ENCODE peak calls at places on chromosomes 1 and 21, in five cellular contexts. L is WTC11, B is K562, K is A549, U is HepG2. W is an unnamed sample.

GRCh38 chr21:33789697-33790096 is 125.9 kb downstream of the ATP5PO start:
- DNase-seq in U (no peak), B (no peak), K (no peak), L (no peak), W (no peak)

GRCh38 chr1:206911064-206911663 is 10.6 kb downstream of the FCMR start:
- DNase-seq in K (peak), B (peak), U (peak), L (no peak), W (no peak)

GRCh38 chr1:150233359-150234308 is 2.3 kb downstream of the ANP32E start:
- DNase-seq in L (no peak), U (no peak), B (no peak), K (no peak), W (no peak)

GRCh38 chr1:64163972-64164371 is 39.5 kb upstream of the UBE2U start:
- DNase-seq in U (no peak), L (no peak), B (no peak), K (peak), W (no peak)

GRCh38 chr1:59645893-59646292 is 168.9 kb upstream of the HOOK1 start:
- DNase-seq in B (no peak), K (no peak), U (no peak), L (no peak), W (no peak)

GRCh38 chr1:154158307-154159125 is 3.6 kb upstream of the NUP210L start:
- DNase-seq in B (no peak), U (no peak), K (no peak), L (no peak), W (peak)

GRCh38 chr1:113930499-113931161 is 1.5 kb downstream of the HIPK1 start:
- DNase-seq in U (peak), L (no peak), K (peak), B (peak), W (no peak)

GRCh38 chr1:81551942-81552341 is 248.8 kb upstream of the ADGRL2 start:
- DNase-seq in K (no peak), L (no peak), B (no peak), U (no peak), W (no peak)

GRCh38 chr1:93604411-93604810 is 77.2 kb downstream of the BCAR3 start:
- DNase-seq in L (no peak), U (peak), K (no peak), B (no peak), W (no peak)

GRCh38 chr1:33147997-33148314 is 33.9 kb downstream of the TRIM62 start:
- DNase-seq in L (peak), U (peak), K (peak), B (peak), W (no peak)

GRCh38 chr21:44820851-44821250 is 3.0 kb upstream of the SUMO3 start:
- DNase-seq in U (no peak), L (no peak), K (no peak), B (no peak), W (no peak)

GRCh38 chr1:33610864-33611455 is 138.5 kb downstream of the ZSCAN20 start:
- DNase-seq in U (no peak), L (no peak), B (no peak), K (no peak), W (no peak)

GRCh38 chr21:42733037-42733632 is 79.7 kb downstream of the PDE9A start:
- DNase-seq in B (no peak), K (no peak), U (peak), L (no peak), W (no peak)

GRCh38 chr21:35244514-35244913 is 195.4 kb upstream of the RUNX1 start:
- DNase-seq in U (no peak), B (no peak), K (no peak), L (no peak), W (no peak)

GRCh38 chr1:23719162-23719820 is 24.0 kb upstream of the ELOA start:
- DNase-seq in B (no peak), U (no peak), L (no peak), K (no peak), W (no peak)

GRCh38 chr21:45496968-45497845 is 45.0 kb downstream of the SLC19A1 start:
- DNase-seq in K (no peak), L (no peak), U (no peak), B (no peak), W (no peak)

DNA sequence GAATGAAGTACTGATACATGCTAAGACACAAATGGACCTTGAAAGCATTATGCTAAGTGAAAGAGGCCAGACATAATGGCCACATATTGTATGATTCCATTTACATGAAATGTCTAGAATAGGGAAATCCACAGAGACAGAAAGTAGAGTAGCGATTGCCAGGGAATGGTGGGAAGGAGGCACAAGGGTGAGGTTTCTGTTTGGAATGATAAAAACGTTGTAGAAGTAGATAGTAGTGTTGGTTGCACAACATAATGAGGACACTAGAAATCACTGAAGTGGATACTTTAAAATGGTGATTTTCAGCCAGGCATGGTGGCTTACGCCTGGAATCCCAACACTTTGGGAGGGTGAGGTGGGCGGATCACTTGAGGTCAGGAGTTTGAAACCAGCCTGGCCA is 97.6 kb upstream of the VANGL1 start:
- DNase-seq in L (no peak), B (no peak), K (no peak), U (no peak), W (no peak)
- TF ChIP-seq ESRRA in L (no peak), B (no peak), K (no peak), U (no peak), W (no peak)

GRCh38 chr1:56506314-56506743 is 73.0 kb downstream of the PLPP3 start:
- DNase-seq in K (no peak), U (no peak), L (no peak), B (peak), W (no peak)

GRCh38 chr1:56506951-56507437 is 72.4 kb downstream of the PLPP3 start:
- DNase-seq in L (no peak), U (peak), K (no peak), B (no peak), W (no peak)

GRCh38 chr1:56505792-56506191 is 73.6 kb downstream of the PLPP3 start:
- DNase-seq in U (no peak), L (no peak), B (no peak), K (no peak), W (no peak)

GRCh38 chr1:56501888-56502287 is 77.5 kb downstream of the PLPP3 start:
- DNase-seq in K (no peak), B (no peak), L (no peak), U (no peak), W (no peak)

DNA sequence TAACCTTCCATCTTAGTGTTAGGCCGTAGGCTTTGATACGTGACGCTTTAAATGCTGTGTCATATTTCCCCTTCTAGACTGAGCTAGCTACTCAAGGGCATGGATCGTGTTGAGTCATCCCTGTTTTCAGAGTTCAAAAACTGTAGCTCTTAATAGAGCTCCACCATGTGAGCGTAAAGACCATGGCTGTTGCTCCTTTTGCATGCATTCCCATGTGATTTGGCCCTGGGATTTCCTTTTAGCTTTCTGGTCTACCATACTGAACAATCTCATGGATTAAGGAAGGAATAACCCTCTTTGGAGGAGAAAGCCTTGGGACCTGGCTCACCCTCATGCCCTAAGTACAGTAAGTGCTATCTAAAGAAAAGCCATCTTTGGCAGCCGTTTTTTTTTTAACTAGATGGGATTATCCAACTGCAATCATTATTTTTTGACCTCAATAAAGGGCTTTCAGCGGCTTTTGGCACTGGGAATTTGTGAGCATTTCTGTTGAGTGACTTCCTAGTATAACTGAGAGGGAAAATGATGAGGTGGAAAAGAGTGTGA is 76.6 kb downstream of the PLPP3 start:
- DNase-seq in K (no peak), U (peak), L (no peak), B (peak), W (no peak)
- TF ChIP-seq ESRRA in K (no peak), U (no peak), L (no peak), B (peak), W (no peak)

GRCh38 chr1:112285311-112285710 is 110.7 kb upstream of the CTTNBP2NL start:
- DNase-seq in K (no peak), U (no peak), B (no peak), L (no peak), W (no peak)

GRCh38 chr1:112285808-112286207 is 110.2 kb upstream of the CTTNBP2NL start:
- DNase-seq in K (no peak), L (no peak), B (no peak), U (no peak), W (no peak)

DNA sequence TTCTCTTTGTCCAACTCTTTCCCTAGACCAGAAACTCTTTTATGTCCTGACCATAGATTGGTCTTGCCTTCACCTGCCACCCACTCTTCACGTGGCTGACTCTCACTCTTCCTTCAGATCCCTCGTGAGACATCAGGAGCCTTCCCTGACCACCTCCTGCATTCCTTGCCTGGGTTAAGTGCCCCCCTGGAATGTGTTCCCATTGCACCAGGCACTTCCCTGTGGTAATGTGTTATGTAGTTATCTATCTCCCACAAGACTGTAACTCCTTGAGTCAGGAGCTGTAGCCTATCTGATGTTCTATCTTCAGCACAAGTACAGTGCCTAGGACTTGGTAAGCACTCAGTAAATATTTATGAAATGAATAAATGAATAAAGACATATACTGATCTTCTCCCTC is 111.2 kb upstream of the CTTNBP2NL start:
- DNase-seq in L (no peak), B (no peak), K (no peak), U (no peak), W (no peak)
- TF ChIP-seq ESRRA in L (no peak), B (no peak), K (no peak), U (no peak), W (no peak)

GRCh38 chr1:50421366-50421748 is 1.9 kb downstream of the DMRTA2 start:
- DNase-seq in K (no peak), B (no peak), L (peak), U (no peak), W (no peak)
- TF ChIP-seq ESRRA in K (no peak), B (no peak), L (no peak), U (no peak), W (no peak)

DNA sequence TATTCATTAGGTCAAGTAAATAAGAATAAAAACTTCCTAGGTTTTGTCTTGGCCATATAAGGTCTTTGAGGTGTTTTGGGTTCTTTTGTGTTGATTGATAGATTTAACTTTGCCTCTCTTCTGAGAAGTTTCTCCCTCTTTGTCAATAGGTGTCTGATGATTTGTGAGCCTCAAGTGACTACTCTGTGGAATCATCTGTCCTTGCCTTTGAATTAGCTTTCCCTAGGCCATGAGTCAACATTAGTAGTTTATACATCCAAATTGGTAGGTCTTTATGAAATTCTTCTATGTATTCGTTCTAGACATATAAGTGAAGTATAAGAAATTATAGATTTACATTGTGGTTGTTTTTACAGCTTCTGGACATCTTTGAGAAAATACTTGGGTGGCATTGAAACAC is 864.4 kb downstream of the USP25 start:
- DNase-seq in K (no peak), U (no peak), L (no peak), B (no peak), W (no peak)
- TF ChIP-seq ESRRA in K (no peak), U (no peak), L (no peak), B (no peak), W (no peak)

GRCh38 chr1:15994590-15995351 is 9.3 kb upstream of the SRARP start:
- DNase-seq in L (peak), U (peak), K (peak), B (peak), W (no peak)
- TF ChIP-seq ESRRA in L (no peak), U (no peak), K (no peak), B (no peak), W (no peak)

GRCh38 chr1:153058826-153059784 is 1.8 kb upstream of the SPRR2A start:
- DNase-seq in K (no peak), B (peak), U (no peak), L (no peak), W (no peak)
- TF ChIP-seq ESRRA in K (no peak), B (peak), U (no peak), L (no peak), W (no peak)

DNA sequence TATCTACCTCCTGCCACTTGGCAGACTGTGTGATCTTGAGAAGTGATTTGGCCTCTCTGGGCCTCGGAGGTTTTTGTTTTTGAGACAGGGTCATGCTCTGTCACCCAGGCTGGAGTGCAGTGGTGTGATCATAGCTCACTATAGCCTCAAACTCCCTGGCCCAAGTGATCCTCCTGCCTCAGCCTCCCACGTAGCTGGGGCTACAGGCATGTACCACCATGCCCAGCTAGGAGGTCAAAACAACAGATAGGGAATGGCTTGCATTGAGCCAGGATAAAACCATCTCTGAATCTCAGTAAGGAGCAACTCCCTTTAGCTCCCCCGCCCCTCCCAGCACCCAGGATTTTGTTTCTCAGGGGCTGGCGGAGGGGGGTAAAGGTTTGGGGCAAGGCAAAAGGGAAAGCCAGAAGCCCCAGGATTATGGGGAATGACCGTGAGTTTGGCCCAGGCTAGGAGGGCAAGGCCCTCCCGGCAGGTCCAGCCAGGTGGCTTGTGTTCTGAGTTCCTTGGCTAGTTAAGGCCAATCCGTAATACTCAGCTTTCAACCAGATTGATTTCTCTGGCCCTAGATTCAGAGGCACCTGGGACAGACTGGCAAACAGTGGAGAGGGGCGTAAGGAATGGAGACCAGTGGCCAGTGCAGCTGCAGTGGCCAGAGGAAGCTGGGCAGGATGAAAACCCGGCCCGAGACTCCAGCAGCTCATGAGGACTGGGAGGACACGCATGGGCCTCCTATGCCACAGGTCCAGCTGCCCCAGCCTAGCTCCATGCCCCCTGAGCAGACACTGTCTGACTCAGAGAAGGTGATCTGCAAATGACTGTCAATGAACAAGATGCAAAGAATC is 130.1 kb downstream of the DMRTB1 start:
- DNase-seq in K (no peak), L (no peak), B (no peak), U (no peak), W (no peak)
- TF ChIP-seq ESRRA in K (no peak), L (no peak), B (no peak), U (no peak), W (no peak)

GRCh38 chr1:194362327-194362726 is 1175.9 kb upstream of the B3GALT2 start:
- DNase-seq in U (no peak), L (no peak), K (no peak), B (no peak), W (no peak)
- TF ChIP-seq ESRRA in U (no peak), L (no peak), K (no peak), B (no peak), W (no peak)

W was measured in GM12878.